ENCODE peak calls at places on chromosomes 16 and 17, in five cellular contexts. F is pancreas, N is endothelial cell, I is fibroblast of mammary gland, U is WTC11. W is an unnamed sample.

GRCh38 chr16:50279142-50279865 is 13.0 kb downstream of the ADCY7 start:
- DNase-seq in F (peak), N (no peak), I (no peak), U (no peak), W (no peak)

GRCh38 chr17:28643979-28644781 is 778 bp downstream of the BLTP2 start:
- DNase-seq in F (peak), N (peak), I (peak), U (peak), W (peak)

GRCh38 chr16:50259334-50260205 is 6.8 kb upstream of the ADCY7 start:
- DNase-seq in F (peak), N (no peak), I (peak), U (no peak), W (no peak)

GRCh38 chr17:45404870-45405249 is 27.8 kb downstream of the ARHGAP27 start:
- DNase-seq in F (peak), N (no peak), I (no peak), U (no peak), W (no peak)

GRCh38 chr16:81405702-81406113 is 38.9 kb upstream of the CMIP start:
- DNase-seq in F (no peak), N (no peak), I (peak), U (peak), W (no peak)

GRCh38 chr16:75483222-75483621 is 12.0 kb downstream of the CHST6 start:
- DNase-seq in F (no peak), N (no peak), I (no peak), U (no peak), W (no peak)

GRCh38 chr17:28741358-28742349 is 2.2 kb upstream of the TRAF4 start:
- DNase-seq in F (peak), N (no peak), I (no peak), U (no peak), W (peak)

GRCh38 chr16:71927383-71927782 is 32.1 kb downstream of the IST1 start:
- DNase-seq in F (no peak), N (no peak), I (peak), U (no peak), W (no peak)

GRCh38 chr16:64012166-64012565 is 1109.7 kb downstream of the CDH11 start:
- DNase-seq in F (no peak), N (no peak), I (peak), U (no peak), W (no peak)

GRCh38 chr17:8700546-8700945 is 44.1 kb downstream of the CCDC42 start:
- DNase-seq in F (no peak), N (no peak), I (no peak), U (no peak), W (no peak)

GRCh38 chr16:4450921-4451619 is 23.4 kb downstream of the NMRAL1 start:
- DNase-seq in F (no peak), N (no peak), I (no peak), U (no peak), W (no peak)

GRCh38 chr16:27633221-27633620 is 83.3 kb downstream of the KATNIP start:
- DNase-seq in F (no peak), N (no peak), I (no peak), U (no peak), W (no peak)

GRCh38 chr17:1640329-1641064 is 5.0 kb downstream of the SCARF1 start:
- DNase-seq in F (peak), N (no peak), I (no peak), U (no peak), W (no peak)

GRCh38 chr17:64328036-64328874 is 62.4 kb downstream of the PECAM1 start:
- DNase-seq in F (no peak), N (no peak), I (no peak), U (no peak), W (no peak)

GRCh38 chr16:23107878-23108277 is 41.4 kb downstream of the USP31 start:
- DNase-seq in F (no peak), N (no peak), I (no peak), U (no peak), W (no peak)

GRCh38 chr17:39628655-39629493 is 2.1 kb downstream of the PPP1R1B start:
- DNase-seq in F (peak), N (no peak), I (no peak), U (no peak), W (no peak)

GRCh38 chr17:63567229-63567628 is 17.0 kb downstream of the DCAF7 start:
- DNase-seq in F (no peak), N (no peak), I (no peak), U (no peak), W (no peak)

GRCh38 chr16:29745853-29746345 is at the start of gene C16orf54:
- DNase-seq in F (peak), N (no peak), I (no peak), U (no peak), W (peak)

GRCh38 chr17:75271955-75272847 is 1.2 kb upstream of the MIF4GD start:
- DNase-seq in F (no peak), N (no peak), I (peak), U (no peak), W (no peak)

GRCh38 chr17:35909408-35909807 is 21.2 kb downstream of the RDM1 start:
- DNase-seq in F (no peak), N (no peak), I (no peak), U (no peak), W (no peak)

GRCh38 chr17:33200116-33200515 is 93.0 kb downstream of the ASIC2 start:
- DNase-seq in F (no peak), N (no peak), I (peak), U (no peak), W (no peak)

GRCh38 chr16:66248096-66248495 is 118.4 kb upstream of the CDH5 start:
- DNase-seq in F (no peak), N (no peak), I (peak), U (no peak), W (no peak)

GRCh38 chr16:66848172-66848571 is 4.0 kb downstream of the CA7 start:
- DNase-seq in F (no peak), N (no peak), I (no peak), U (no peak), W (no peak)

GRCh38 chr17:66426397-66427033 is 124.1 kb downstream of the PRKCA start:
- DNase-seq in F (no peak), N (no peak), I (peak), U (no peak), W (peak)

GRCh38 chr17:74389937-74390679 is 22.8 kb downstream of the GPR142 start:
- DNase-seq in F (no peak), N (no peak), I (no peak), U (no peak), W (no peak)

GRCh38 chr17:1584167-1584566 is 21.6 kb upstream of the PITPNA start:
- DNase-seq in F (no peak), N (no peak), I (no peak), U (no peak), W (no peak)

GRCh38 chr16:27236635-27237228 is 31.8 kb downstream of the NSMCE1 start:
- DNase-seq in F (no peak), N (no peak), I (no peak), U (no peak), W (no peak)

GRCh38 chr17:18224428-18225120 is 861 bp upstream of the LLGL1 start:
- DNase-seq in F (no peak), N (peak), I (peak), U (peak), W (no peak)

GRCh38 chr16:81928975-81929374 is 82.3 kb downstream of the SDR42E1 start:
- DNase-seq in F (no peak), N (no peak), I (no peak), U (no peak), W (peak)

GRCh38 chr17:45976755-45977505 is 22.1 kb upstream of the STH start:
- DNase-seq in F (no peak), N (no peak), I (no peak), U (no peak), W (no peak)

GRCh38 chr16:25151996-25152395 is 40.5 kb downstream of the LCMT1 start:
- DNase-seq in F (no peak), N (no peak), I (peak), U (no peak), W (no peak)

GRCh38 chr17:44981221-44981968 is 13.3 kb upstream of the C1QL1 start:
- DNase-seq in F (no peak), N (no peak), I (peak), U (no peak), W (no peak)

GRCh38 chr17:45702666-45703266 is 81.4 kb upstream of the CRHR1 start:
- DNase-seq in F (no peak), N (peak), I (peak), U (no peak), W (no peak)

GRCh38 chr17:1227917-1228751 is 42.1 kb upstream of the BHLHA9 start:
- DNase-seq in F (peak), N (no peak), I (no peak), U (peak), W (peak)

GRCh38 chr16:49854227-49855203 is 1.4 kb downstream of the ZNF423 start:
- DNase-seq in F (peak), N (peak), I (no peak), U (peak), W (no peak)

GRCh38 chr17:9383828-9384227 is 191.8 kb downstream of the STX8 start:
- DNase-seq in F (no peak), N (no peak), I (no peak), U (no peak), W (no peak)

GRCh38 chr16:57184890-57185445 is 871 bp downstream of the PSME3IP1 start:
- DNase-seq in F (no peak), N (no peak), I (no peak), U (no peak), W (no peak)

GRCh38 chr16:57187508-57187854 is 1.4 kb downstream of the RSPRY1 start:
- DNase-seq in F (no peak), N (no peak), I (no peak), U (no peak), W (peak)

GRCh38 chr16:57185446-57185944 is 344 bp downstream of the PSME3IP1 start:
- DNase-seq in F (peak), N (peak), I (peak), U (no peak), W (peak)

GRCh38 chr16:57186630-57187507 is 740 bp downstream of the RSPRY1 start:
- DNase-seq in F (peak), N (peak), I (peak), U (no peak), W (no peak)

DNA sequence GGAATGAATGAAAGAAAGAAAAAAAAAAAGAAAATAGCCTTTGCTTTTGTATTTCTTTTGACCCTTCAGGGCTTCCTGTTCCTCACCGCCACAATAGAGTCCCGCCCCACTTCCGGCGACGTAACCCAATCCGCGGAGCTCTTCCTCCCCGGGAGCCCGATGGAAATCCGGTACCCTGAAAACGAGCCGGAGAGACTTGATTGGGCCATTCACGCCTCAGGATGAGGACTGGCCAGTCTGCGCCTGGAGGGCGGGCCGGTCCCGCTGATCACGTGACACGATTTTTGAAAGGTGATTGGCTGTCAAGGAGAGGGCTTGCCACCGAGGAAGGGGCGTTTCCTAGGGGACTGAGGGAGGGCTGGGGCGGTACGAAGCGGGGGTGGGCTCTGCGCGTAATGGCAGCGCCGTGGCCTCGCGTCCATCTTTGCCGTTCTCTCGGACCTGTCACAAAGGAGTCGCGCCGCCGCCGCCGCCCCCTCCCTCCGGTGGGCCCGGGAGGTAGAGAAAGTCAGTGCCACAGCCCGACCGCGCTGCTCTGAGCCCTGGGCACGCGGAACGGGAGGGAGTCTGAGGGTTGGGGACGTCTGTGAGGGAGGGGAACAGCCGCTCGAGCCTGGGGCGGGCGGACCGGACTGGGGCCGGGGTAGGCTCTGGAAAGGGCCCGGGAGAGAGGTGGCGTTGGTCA is at the start of the genes PSME3IP1 and RSPRY1:
- DNase-seq in F (peak), N (peak), I (peak), U (peak), W (peak)
- TF ChIP-seq CTCF in F (no peak), N (no peak), I (no peak), U (no peak), W (no peak)

DNA sequence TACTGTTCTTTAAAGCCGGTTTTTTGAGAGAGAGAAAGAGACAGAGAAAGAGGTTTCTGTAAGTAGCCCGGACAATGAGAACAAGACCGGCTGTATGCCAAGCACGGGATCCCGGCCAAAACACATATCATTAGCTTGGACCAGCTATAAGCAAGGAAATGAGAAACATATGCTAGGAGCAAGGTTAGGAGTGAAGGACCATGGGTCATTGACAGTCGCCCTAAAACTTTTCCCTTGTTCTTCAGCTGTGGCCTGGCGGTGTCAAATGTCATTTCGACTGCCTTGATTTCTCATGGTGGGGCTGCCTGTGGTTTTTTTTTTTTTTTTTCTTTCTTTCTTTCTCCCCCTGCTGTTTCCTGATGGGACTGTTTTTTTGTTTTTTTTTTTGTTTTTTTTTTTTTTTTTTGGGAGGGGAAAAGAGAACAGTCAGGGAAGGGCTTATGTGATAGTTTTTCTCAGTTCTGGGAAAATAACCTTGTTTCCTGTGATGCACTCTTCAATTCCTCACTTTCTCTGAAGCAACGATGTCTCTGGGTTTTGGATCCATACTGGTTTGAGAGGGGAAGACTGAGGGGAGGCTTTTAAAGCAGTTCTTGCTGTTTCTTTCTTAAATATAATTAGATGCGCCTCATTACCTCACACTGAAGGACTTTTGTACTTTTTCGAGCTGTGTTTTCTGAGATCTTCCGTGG is 124.8 kb upstream of the ZFHX3 start:
- DNase-seq in F (peak), N (no peak), I (peak), U (no peak), W (no peak)
- TF ChIP-seq CTCF in F (no peak), N (peak), I (peak), U (no peak), W (no peak)

GRCh38 chr16:69083306-69083941 is 22.0 kb upstream of the HAS3 start:
- DNase-seq in F (no peak), N (no peak), I (no peak), U (peak), W (no peak)
- TF ChIP-seq CTCF in F (no peak), N (no peak), I (no peak), U (no peak), W (no peak)

DNA sequence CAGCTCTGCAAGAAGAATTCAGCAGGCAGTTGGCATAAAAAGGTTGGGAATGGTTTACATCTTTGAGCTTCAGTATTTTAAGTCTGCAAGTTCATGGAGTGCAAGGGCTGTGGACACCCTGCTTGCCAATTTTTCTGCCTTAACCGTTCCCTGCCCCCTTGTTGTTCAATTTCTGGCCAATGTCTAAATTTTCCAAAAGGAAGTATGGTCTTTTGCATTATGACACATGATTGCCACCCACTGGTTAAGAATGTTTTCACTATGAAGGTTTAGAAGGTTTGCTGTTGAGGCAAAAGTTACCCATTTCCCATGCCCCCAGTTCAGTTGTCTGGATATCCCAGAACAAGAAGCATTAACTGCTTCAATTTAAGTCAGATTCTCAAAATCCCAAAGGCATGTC is 441.9 kb downstream of the CDH13 start:
- DNase-seq in F (no peak), N (no peak), I (peak), U (no peak), W (no peak)
- TF ChIP-seq CTCF in F (no peak), N (no peak), I (peak), U (no peak), W (no peak)

GRCh38 chr17:7479389-7480192 is at the start of gene ZBTB4:
- DNase-seq in F (peak), N (peak), I (peak), U (peak), W (peak)
- TF ChIP-seq CTCF in F (no peak), N (no peak), I (no peak), U (no peak), W (no peak)

DNA sequence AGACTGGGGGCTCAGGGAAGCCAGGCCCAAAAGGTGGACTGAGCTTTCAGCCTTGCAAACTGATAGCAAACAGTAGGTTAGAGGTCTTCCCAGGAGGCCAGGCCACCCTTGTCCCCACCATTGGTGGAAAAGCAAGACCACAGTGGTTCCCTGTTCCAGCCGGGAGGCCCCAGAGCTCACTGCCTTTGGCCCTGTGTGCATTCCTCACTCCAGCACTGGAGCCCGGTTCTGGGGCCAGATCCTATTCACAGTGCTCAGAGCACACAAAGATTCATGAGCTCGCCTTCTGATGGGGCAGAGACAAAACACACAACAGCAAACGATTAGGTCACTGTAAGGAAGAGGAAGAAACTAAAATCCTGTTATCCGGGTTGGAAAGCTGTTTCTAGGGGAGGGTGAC is 5.6 kb upstream of the PGS1 start:
- DNase-seq in F (no peak), N (no peak), I (no peak), U (no peak), W (no peak)
- TF ChIP-seq CTCF in F (no peak), N (no peak), I (no peak), U (no peak), W (no peak)

DNA sequence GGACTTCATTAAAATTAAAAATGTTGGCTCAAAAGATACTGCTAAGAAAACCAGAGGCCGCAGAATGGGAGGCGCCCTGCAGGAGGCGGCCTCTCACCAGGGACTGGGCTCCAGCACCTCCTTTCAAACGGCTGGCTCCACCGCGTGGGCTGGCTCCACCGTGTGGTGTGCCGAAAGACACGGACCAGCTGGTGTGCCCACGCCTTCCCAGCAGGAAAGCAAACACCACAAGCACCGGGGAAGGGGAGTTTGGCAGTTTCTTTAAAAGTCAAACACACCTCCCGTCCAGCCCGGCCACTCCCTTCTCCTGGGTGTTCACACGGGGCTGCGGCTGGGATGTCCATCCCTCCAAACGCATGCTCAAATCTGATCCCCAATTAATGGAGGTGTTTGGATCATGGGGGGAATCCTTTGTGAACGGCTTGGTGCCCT is 13.9 kb downstream of the HAGH start:
- DNase-seq in F (peak), N (peak), I (peak), U (peak), W (peak)
- TF ChIP-seq CTCF in F (peak), N (peak), I (peak), U (no peak), W (peak)

DNA sequence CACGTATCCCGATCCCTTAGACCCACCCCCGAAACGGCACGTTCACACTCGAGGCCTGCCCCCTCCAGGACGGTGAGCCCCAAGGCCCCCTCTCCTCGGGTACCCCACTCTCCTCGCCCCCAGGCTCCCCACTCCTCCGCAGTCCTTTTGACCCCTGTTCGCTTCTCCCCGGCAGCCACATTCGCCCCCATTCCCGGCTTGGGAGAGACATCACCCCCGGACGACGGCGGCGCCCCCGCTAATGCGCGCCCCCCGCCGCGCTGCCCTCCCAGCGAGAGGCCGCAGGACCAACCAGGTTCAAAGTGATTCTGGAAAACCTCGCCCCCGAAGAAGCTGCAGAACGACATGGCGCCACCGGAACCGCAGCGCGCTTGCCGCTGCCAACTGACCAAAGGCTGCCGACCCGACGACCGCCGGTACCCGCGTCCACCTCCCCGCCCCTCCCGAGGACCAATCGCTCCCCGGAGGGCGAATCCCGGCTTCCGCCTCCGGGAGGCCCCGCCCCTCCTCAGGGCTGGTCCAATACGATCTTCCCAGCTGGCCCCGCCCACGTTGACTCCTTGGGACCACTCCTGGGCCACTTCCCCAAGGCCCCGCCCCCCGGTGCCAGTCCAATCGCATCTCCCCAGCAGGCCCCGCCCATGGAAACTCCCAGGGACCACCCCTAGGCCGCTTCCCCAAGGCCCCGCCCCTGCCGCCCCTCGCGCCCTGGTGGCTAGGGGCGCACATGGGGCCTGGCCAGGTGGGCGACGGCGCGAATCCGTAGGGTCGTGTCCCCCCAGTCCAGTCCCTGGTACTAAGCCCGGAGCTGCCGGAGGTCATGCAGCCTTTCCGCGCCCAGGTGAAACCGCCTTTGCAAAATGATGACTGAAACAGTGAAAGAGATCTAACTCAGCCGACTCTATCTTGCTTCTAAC is at the start of gene MSRB1:
- DNase-seq in F (peak), N (peak), I (peak), U (peak), W (peak)
- TF ChIP-seq CTCF in F (no peak), N (no peak), I (no peak), U (no peak), W (no peak)

W was measured in GM13976.